ENCODE peak calls at places on chromosomes 3 and 15, in eight cellular contexts. One of them, this sample, is unnamed.
A peak's percentile ranks its signal among the peaks of the same experiment; 100 is the strongest.

GRCh38 chr3:5428607-5429516 is 241.4 kb downstream of the EDEM1 start:
- DNase-seq in retinal pigment epithelial cell: no peak
- DNase-seq in epithelial cell of proximal tubule: no peak
- DNase-seq in tibial nerve: no peak
- DNase-seq in choroid plexus epithelial cell: no peak
- DNase-seq in RWPE1: no peak
- DNase-seq in testis: no peak
- DNase-seq in A549: no peak
- DNase-seq in this sample: no peak

GRCh38 chr3:194132465-194133358 is 3.2 kb upstream of the HES1 start:
- DNase-seq in retinal pigment epithelial cell: no peak
- DNase-seq in epithelial cell of proximal tubule: no peak
- DNase-seq in tibial nerve: no peak
- DNase-seq in choroid plexus epithelial cell: no peak
- DNase-seq in RWPE1: no peak
- DNase-seq in testis: no peak
- DNase-seq in A549: no peak
- DNase-seq in this sample: no peak

GRCh38 chr15:74060251-74060650 is 22.1 kb downstream of the GOLGA6A start:
- DNase-seq in retinal pigment epithelial cell: no peak
- DNase-seq in epithelial cell of proximal tubule: no peak
- DNase-seq in tibial nerve: no peak
- DNase-seq in choroid plexus epithelial cell: no peak
- DNase-seq in RWPE1: no peak
- DNase-seq in testis: no peak
- DNase-seq in A549: no peak
- DNase-seq in this sample: no peak

GRCh38 chr3:42902257-42902656 is 3.7 kb upstream of the ZNF662 start:
- DNase-seq in retinal pigment epithelial cell: no peak
- DNase-seq in epithelial cell of proximal tubule: no peak
- DNase-seq in tibial nerve: no peak
- DNase-seq in choroid plexus epithelial cell: no peak
- DNase-seq in RWPE1: no peak
- DNase-seq in testis: no peak
- DNase-seq in A549: no peak
- DNase-seq in this sample: no peak

GRCh38 chr15:74369084-74369745 is 1.8 kb upstream of the CYP11A1 start:
- DNase-seq in retinal pigment epithelial cell: no peak
- DNase-seq in epithelial cell of proximal tubule: no peak
- DNase-seq in tibial nerve: no peak
- DNase-seq in choroid plexus epithelial cell: no peak
- DNase-seq in RWPE1: no peak
- DNase-seq in testis: peak; percentile 80
- DNase-seq in A549: no peak
- DNase-seq in this sample: peak; percentile 51

GRCh38 chr15:77144028-77144427 is 73.1 kb upstream of the TSPAN3 start:
- DNase-seq in retinal pigment epithelial cell: no peak
- DNase-seq in epithelial cell of proximal tubule: no peak
- DNase-seq in tibial nerve: no peak
- DNase-seq in choroid plexus epithelial cell: peak; percentile 78
- DNase-seq in RWPE1: no peak
- DNase-seq in testis: no peak
- DNase-seq in A549: no peak
- DNase-seq in this sample: peak; percentile 72

GRCh38 chr3:11717768-11718581 is 74.3 kb upstream of the VGLL4 start:
- DNase-seq in retinal pigment epithelial cell: no peak
- DNase-seq in epithelial cell of proximal tubule: no peak
- DNase-seq in tibial nerve: no peak
- DNase-seq in choroid plexus epithelial cell: peak; percentile 67
- DNase-seq in RWPE1: peak; percentile 22
- DNase-seq in testis: peak; percentile 21
- DNase-seq in A549: peak; percentile 38
- DNase-seq in this sample: peak; percentile 63

GRCh38 chr15:32825219-32825618 is 107.4 kb downstream of the GREM1 start:
- DNase-seq in retinal pigment epithelial cell: no peak
- DNase-seq in epithelial cell of proximal tubule: no peak
- DNase-seq in tibial nerve: no peak
- DNase-seq in choroid plexus epithelial cell: peak; percentile 69
- DNase-seq in RWPE1: no peak
- DNase-seq in testis: no peak
- DNase-seq in A549: no peak
- DNase-seq in this sample: peak; percentile 79

GRCh38 chr3:46923559-46924350 is 46.2 kb downstream of the PTH1R start:
- DNase-seq in retinal pigment epithelial cell: no peak
- DNase-seq in epithelial cell of proximal tubule: no peak
- DNase-seq in tibial nerve: no peak
- DNase-seq in choroid plexus epithelial cell: peak; percentile 48
- DNase-seq in RWPE1: no peak
- DNase-seq in testis: no peak
- DNase-seq in A549: peak; percentile 63
- DNase-seq in this sample: peak; percentile 47

GRCh38 chr3:185517387-185517786 is 18.6 kb upstream of the TMEM41A start:
- DNase-seq in retinal pigment epithelial cell: no peak
- DNase-seq in epithelial cell of proximal tubule: no peak
- DNase-seq in tibial nerve: no peak
- DNase-seq in choroid plexus epithelial cell: no peak
- DNase-seq in RWPE1: no peak
- DNase-seq in testis: no peak
- DNase-seq in A549: no peak
- DNase-seq in this sample: no peak

GRCh38 chr3:185521349-185522138 is 22.7 kb upstream of the TMEM41A start:
- DNase-seq in retinal pigment epithelial cell: no peak
- DNase-seq in epithelial cell of proximal tubule: no peak
- DNase-seq in tibial nerve: no peak
- DNase-seq in choroid plexus epithelial cell: no peak
- DNase-seq in RWPE1: no peak
- DNase-seq in testis: no peak
- DNase-seq in A549: no peak
- DNase-seq in this sample: no peak

DNA sequence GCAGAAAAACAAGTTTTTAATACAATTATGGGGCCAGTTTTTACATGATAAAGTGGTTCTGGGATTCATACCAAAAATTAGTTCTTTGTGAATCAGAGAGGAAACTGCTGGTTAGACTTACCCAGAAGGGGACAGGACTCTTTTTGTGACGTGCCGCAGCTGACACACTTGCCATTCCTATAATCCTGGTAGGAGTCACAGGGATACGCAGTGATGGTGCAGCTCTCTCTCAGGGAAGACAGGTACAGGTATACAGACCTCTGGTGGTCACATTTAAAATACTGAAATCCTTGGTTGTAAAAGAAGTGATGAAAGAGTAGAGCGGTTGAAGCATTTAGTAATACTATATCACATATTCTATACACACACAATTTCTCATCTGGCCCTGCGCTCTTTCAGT is 20.2 kb upstream of the TMEM41A start:
- DNase-seq in retinal pigment epithelial cell: no peak
- DNase-seq in epithelial cell of proximal tubule: no peak
- DNase-seq in tibial nerve: no peak
- DNase-seq in choroid plexus epithelial cell: no peak
- DNase-seq in RWPE1: no peak
- DNase-seq in testis: no peak
- DNase-seq in A549: no peak
- DNase-seq in this sample: no peak
- TF ChIP-seq CTCF in retinal pigment epithelial cell: no peak
- TF ChIP-seq CTCF in epithelial cell of proximal tubule: peak; percentile 9
- TF ChIP-seq CTCF in tibial nerve: no peak
- TF ChIP-seq CTCF in choroid plexus epithelial cell: no peak
- TF ChIP-seq CTCF in RWPE1: no peak
- TF ChIP-seq CTCF in testis: no peak
- TF ChIP-seq CTCF in A549: no peak
- TF ChIP-seq CTCF in this sample: no peak

GRCh38 chr15:67501177-67501835 is 19.6 kb upstream of the C15orf61 start:
- DNase-seq in retinal pigment epithelial cell: no peak
- DNase-seq in epithelial cell of proximal tubule: no peak
- DNase-seq in tibial nerve: no peak
- DNase-seq in choroid plexus epithelial cell: peak; percentile 73
- DNase-seq in RWPE1: peak; percentile 11
- DNase-seq in testis: no peak
- DNase-seq in A549: no peak
- DNase-seq in this sample: peak; percentile 60
- TF ChIP-seq CTCF in retinal pigment epithelial cell: peak; percentile 45
- TF ChIP-seq CTCF in epithelial cell of proximal tubule: peak; percentile 46
- TF ChIP-seq CTCF in tibial nerve: no peak
- TF ChIP-seq CTCF in choroid plexus epithelial cell: peak; percentile 58
- TF ChIP-seq CTCF in RWPE1: peak; percentile 45
- TF ChIP-seq CTCF in testis: no peak
- TF ChIP-seq CTCF in A549: peak; percentile 56
- TF ChIP-seq CTCF in this sample: peak; percentile 22

DNA sequence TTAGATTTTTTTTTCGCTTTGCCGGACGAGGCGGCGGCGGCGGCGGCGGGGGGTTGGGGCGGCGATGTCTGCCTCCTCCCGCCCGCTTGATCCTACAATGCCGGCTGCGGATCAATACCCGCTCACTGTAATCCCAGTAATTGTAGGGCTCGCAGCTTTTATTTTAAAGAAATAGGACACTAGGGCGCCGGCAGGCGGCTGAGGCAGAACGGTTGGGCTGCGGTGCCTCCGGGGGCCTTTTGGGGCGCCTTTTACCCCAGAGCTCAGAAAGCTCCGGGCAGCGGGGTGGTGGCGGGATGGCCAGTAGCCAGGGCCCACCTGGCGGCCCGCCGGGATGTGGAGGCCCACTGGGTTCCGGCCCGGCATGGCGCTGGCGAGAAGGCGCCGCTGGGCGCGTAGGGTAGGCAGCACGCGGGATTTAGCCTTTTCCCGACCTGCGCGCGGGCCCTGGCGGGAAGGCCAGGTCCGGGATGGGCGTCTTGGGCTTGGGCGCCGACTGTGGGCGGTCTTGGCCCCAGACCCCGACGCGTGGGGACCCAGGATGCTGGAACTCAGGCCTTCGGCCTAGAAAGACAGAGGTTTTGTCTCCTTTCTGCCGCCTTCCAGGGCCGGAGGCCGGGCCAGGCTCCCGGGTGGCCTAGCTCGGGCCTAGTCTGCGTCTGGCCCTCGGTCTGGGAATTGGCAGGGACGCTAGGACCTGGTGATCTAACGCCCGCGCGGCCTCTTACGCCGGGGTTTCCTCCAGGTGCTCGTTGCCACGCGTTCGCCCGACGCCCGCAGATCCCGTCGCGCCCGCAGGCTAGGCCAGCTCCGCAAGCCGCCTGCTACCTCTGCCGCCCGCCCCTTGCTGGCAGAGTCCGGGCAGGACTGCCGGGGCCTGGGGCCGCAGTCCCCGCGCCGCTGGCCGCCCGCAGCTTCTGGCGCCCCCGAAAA is 15.5 kb upstream of the ONECUT1 start:
- DNase-seq in retinal pigment epithelial cell: no peak
- DNase-seq in epithelial cell of proximal tubule: no peak
- DNase-seq in tibial nerve: no peak
- DNase-seq in choroid plexus epithelial cell: no peak
- DNase-seq in RWPE1: no peak
- DNase-seq in testis: peak; percentile 62
- DNase-seq in A549: no peak
- DNase-seq in this sample: no peak
- TF ChIP-seq CTCF in retinal pigment epithelial cell: no peak
- TF ChIP-seq CTCF in epithelial cell of proximal tubule: no peak
- TF ChIP-seq CTCF in tibial nerve: no peak
- TF ChIP-seq CTCF in choroid plexus epithelial cell: peak; percentile 6
- TF ChIP-seq CTCF in RWPE1: no peak
- TF ChIP-seq CTCF in testis: peak; percentile 9
- TF ChIP-seq CTCF in A549: no peak
- TF ChIP-seq CTCF in this sample: peak; percentile 11

DNA sequence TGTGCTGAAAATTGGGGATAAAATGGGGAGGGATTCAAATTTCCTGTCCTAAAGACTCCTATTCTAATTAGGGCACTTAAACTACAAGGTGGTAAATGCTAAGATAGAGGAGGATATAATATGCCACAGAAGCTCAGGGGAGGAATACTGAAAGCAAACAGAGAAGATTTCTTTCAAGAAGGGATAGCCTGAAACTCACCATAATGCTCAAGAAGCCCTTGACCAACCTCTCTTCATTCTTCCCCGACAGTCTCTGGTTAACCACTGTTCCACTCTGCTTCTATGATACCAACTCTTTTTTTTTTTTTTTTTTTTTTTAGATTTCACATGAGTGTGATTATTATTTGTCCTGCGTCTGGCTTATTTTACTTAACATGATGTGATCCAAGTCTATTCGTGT is 398.2 kb upstream of the FRG2C start:
- DNase-seq in retinal pigment epithelial cell: no peak
- DNase-seq in epithelial cell of proximal tubule: no peak
- DNase-seq in tibial nerve: no peak
- DNase-seq in choroid plexus epithelial cell: no peak
- DNase-seq in RWPE1: no peak
- DNase-seq in testis: no peak
- DNase-seq in A549: no peak
- DNase-seq in this sample: no peak
- TF ChIP-seq CTCF in retinal pigment epithelial cell: no peak
- TF ChIP-seq CTCF in epithelial cell of proximal tubule: no peak
- TF ChIP-seq CTCF in tibial nerve: no peak
- TF ChIP-seq CTCF in choroid plexus epithelial cell: no peak
- TF ChIP-seq CTCF in RWPE1: no peak
- TF ChIP-seq CTCF in testis: no peak
- TF ChIP-seq CTCF in A549: no peak
- TF ChIP-seq CTCF in this sample: no peak

GRCh38 chr15:66387176-66388056 is 704 bp downstream of the MAP2K1 start:
- DNase-seq in retinal pigment epithelial cell: peak; percentile 36
- DNase-seq in epithelial cell of proximal tubule: no peak
- DNase-seq in tibial nerve: peak; percentile 19
- DNase-seq in choroid plexus epithelial cell: peak; percentile 71
- DNase-seq in RWPE1: peak; percentile 71
- DNase-seq in testis: peak; percentile 65
- DNase-seq in A549: peak; percentile 90
- DNase-seq in this sample: peak; percentile 69
- TF ChIP-seq CTCF in retinal pigment epithelial cell: peak; percentile 49
- TF ChIP-seq CTCF in epithelial cell of proximal tubule: peak; percentile 52
- TF ChIP-seq CTCF in tibial nerve: no peak
- TF ChIP-seq CTCF in choroid plexus epithelial cell: peak; percentile 55
- TF ChIP-seq CTCF in RWPE1: peak; percentile 77
- TF ChIP-seq CTCF in testis: peak; percentile 14
- TF ChIP-seq CTCF in A549: peak; percentile 43
- TF ChIP-seq CTCF in this sample: peak; percentile 57

DNA sequence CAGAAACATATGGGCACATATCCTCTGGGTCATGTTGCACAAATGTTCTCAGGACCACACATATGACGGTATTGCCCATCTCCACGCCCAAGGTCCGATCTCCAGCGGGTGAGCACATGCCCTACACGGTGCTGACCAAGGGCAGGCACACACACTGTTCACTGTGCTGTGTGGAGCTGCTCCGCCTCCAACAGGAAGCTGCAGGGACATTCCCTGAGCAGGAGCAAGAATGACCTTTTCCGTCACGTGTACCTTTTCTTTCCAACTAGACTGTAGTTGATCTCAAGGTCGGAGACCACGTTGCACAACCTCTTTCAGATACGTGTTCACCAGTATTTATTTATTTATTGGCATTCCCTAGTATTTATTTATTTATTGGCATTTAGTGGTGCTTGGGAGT is 41.7 kb upstream of the B3GNT5 start:
- DNase-seq in retinal pigment epithelial cell: no peak
- DNase-seq in epithelial cell of proximal tubule: no peak
- DNase-seq in tibial nerve: no peak
- DNase-seq in choroid plexus epithelial cell: no peak
- DNase-seq in RWPE1: no peak
- DNase-seq in testis: no peak
- DNase-seq in A549: no peak
- DNase-seq in this sample: no peak
- TF ChIP-seq CTCF in retinal pigment epithelial cell: no peak
- TF ChIP-seq CTCF in epithelial cell of proximal tubule: no peak
- TF ChIP-seq CTCF in tibial nerve: no peak
- TF ChIP-seq CTCF in choroid plexus epithelial cell: no peak
- TF ChIP-seq CTCF in RWPE1: no peak
- TF ChIP-seq CTCF in testis: no peak
- TF ChIP-seq CTCF in A549: no peak
- TF ChIP-seq CTCF in this sample: no peak